ENCODE peak calls at places on chromosomes 13 and 19, in four cellular contexts. W is stimulated activated CD8-positive, alpha-beta memory T cell treated with anti-CD3 and anti-CD28 coated beads, Interleukin-2, amount 100 ng/mL, for 48 hours; M is amniotic epithelial cell; C is naive thymus-derived CD8-positive, alpha-beta T cell. N is an unnamed sample.

GRCh38 chr19:2702170-2703076 is at the start of gene GNG7:
- DNase-seq in W (peak), C (peak), M (peak), N (peak)

GRCh38 chr19:13788991-13789390 is 6.3 kb upstream of the ZSWIM4 start:
- DNase-seq in C (no peak), M (peak), W (no peak), N (no peak)

GRCh38 chr19:17933414-17934129 is 757 bp downstream of the CCDC124 start:
- DNase-seq in W (no peak), M (peak), C (no peak), N (peak)

GRCh38 chr19:34254552-34255432 is at the start of gene GARRE1:
- DNase-seq in C (peak), W (peak), M (peak), N (peak)

GRCh38 chr19:42606660-42607351 is 12.1 kb upstream of the CEACAM8 start:
- DNase-seq in M (peak), C (no peak), W (peak), N (peak)

GRCh38 chr13:20394506-20394905 is 131.2 kb downstream of the CRYL1 start:
- DNase-seq in W (no peak), M (no peak), C (no peak), N (no peak)

GRCh38 chr13:73667756-73668155 is 466.4 kb downstream of the KLF12 start:
- DNase-seq in W (no peak), C (no peak), M (no peak), N (no peak)

GRCh38 chr19:5450482-5450881 is 4.7 kb upstream of the ZNRF4 start:
- DNase-seq in C (no peak), M (no peak), W (no peak), N (no peak)

GRCh38 chr19:17954401-17954800 is 12.5 kb upstream of the KCNN1 start:
- DNase-seq in W (no peak), M (no peak), C (no peak), N (no peak)

N was measured in stimulated activated effector memory CD8-positive, alpha-beta T cell treated with anti-CD3 and anti-CD28 coated beads, Interleukin-12 subunit alpha, Interleukin-12 subunit beta, amount 100 ng/mL, for 72 hours.